ENCODE peak calls at places on chromosomes 6 and 20, in seven cellular contexts. One of them, this sample, is unnamed.

GRCh38 chr6:43740961-43741764 is 28.8 kb upstream of the VEGFA start:
- DNase-seq in transverse colon: no peak
- DNase-seq in GM23338: no peak
- DNase-seq in naive thymus-derived CD4-positive, alpha-beta T cell: no peak
- DNase-seq in CD8-positive, alpha-beta memory T cell: no peak
- DNase-seq in CD8-positive, alpha-beta T cell: no peak
- DNase-seq in body of pancreas: no peak
- DNase-seq in this sample: no peak

GRCh38 chr6:41428995-41429417 is 93.6 kb downstream of the NCR2 start:
- DNase-seq in transverse colon: peak
- DNase-seq in GM23338: peak
- DNase-seq in naive thymus-derived CD4-positive, alpha-beta T cell: no peak
- DNase-seq in CD8-positive, alpha-beta memory T cell: no peak
- DNase-seq in CD8-positive, alpha-beta T cell: no peak
- DNase-seq in body of pancreas: no peak
- DNase-seq in this sample: no peak

GRCh38 chr6:136599324-136600011 is 49.2 kb upstream of the MAP7 start:
- DNase-seq in transverse colon: no peak
- DNase-seq in GM23338: no peak
- DNase-seq in naive thymus-derived CD4-positive, alpha-beta T cell: no peak
- DNase-seq in CD8-positive, alpha-beta memory T cell: no peak
- DNase-seq in CD8-positive, alpha-beta T cell: no peak
- DNase-seq in body of pancreas: no peak
- DNase-seq in this sample: no peak

GRCh38 chr6:118787746-118788419 is 106.1 kb upstream of the ASF1A start:
- DNase-seq in transverse colon: no peak
- DNase-seq in GM23338: no peak
- DNase-seq in naive thymus-derived CD4-positive, alpha-beta T cell: no peak
- DNase-seq in CD8-positive, alpha-beta memory T cell: no peak
- DNase-seq in CD8-positive, alpha-beta T cell: no peak
- DNase-seq in body of pancreas: no peak
- DNase-seq in this sample: no peak

GRCh38 chr6:140590641-140591040 is 1216.2 kb upstream of the CITED2 start:
- DNase-seq in transverse colon: no peak
- DNase-seq in GM23338: no peak
- DNase-seq in naive thymus-derived CD4-positive, alpha-beta T cell: no peak
- DNase-seq in CD8-positive, alpha-beta memory T cell: no peak
- DNase-seq in CD8-positive, alpha-beta T cell: no peak
- DNase-seq in body of pancreas: no peak
- DNase-seq in this sample: no peak

GRCh38 chr6:16276991-16277981 is 38.9 kb downstream of the GMPR start:
- DNase-seq in transverse colon: peak
- DNase-seq in GM23338: peak
- DNase-seq in naive thymus-derived CD4-positive, alpha-beta T cell: no peak
- DNase-seq in CD8-positive, alpha-beta memory T cell: no peak
- DNase-seq in CD8-positive, alpha-beta T cell: no peak
- DNase-seq in body of pancreas: peak
- DNase-seq in this sample: no peak

GRCh38 chr20:8454137-8454712 is 322.2 kb downstream of the PLCB1 start:
- DNase-seq in transverse colon: no peak
- DNase-seq in GM23338: peak
- DNase-seq in naive thymus-derived CD4-positive, alpha-beta T cell: no peak
- DNase-seq in CD8-positive, alpha-beta memory T cell: no peak
- DNase-seq in CD8-positive, alpha-beta T cell: no peak
- DNase-seq in body of pancreas: no peak
- DNase-seq in this sample: no peak

GRCh38 chr6:56758553-56758952 is 115.9 kb upstream of the DST start:
- DNase-seq in transverse colon: no peak
- DNase-seq in GM23338: no peak
- DNase-seq in naive thymus-derived CD4-positive, alpha-beta T cell: no peak
- DNase-seq in CD8-positive, alpha-beta memory T cell: no peak
- DNase-seq in CD8-positive, alpha-beta T cell: no peak
- DNase-seq in body of pancreas: no peak
- DNase-seq in this sample: no peak

GRCh38 chr6:14882394-14883073 is 363.3 kb upstream of the JARID2 start:
- DNase-seq in transverse colon: no peak
- DNase-seq in GM23338: no peak
- DNase-seq in naive thymus-derived CD4-positive, alpha-beta T cell: no peak
- DNase-seq in CD8-positive, alpha-beta memory T cell: no peak
- DNase-seq in CD8-positive, alpha-beta T cell: no peak
- DNase-seq in body of pancreas: no peak
- DNase-seq in this sample: no peak

GRCh38 chr20:54103762-54104600 is 33.6 kb upstream of the BCAS1 start:
- DNase-seq in transverse colon: peak
- DNase-seq in GM23338: no peak
- DNase-seq in naive thymus-derived CD4-positive, alpha-beta T cell: no peak
- DNase-seq in CD8-positive, alpha-beta memory T cell: no peak
- DNase-seq in CD8-positive, alpha-beta T cell: no peak
- DNase-seq in body of pancreas: no peak
- DNase-seq in this sample: no peak

GRCh38 chr20:45346291-45346718 is 1.9 kb downstream of the SDC4 start:
- DNase-seq in transverse colon: no peak
- DNase-seq in GM23338: no peak
- DNase-seq in naive thymus-derived CD4-positive, alpha-beta T cell: no peak
- DNase-seq in CD8-positive, alpha-beta memory T cell: no peak
- DNase-seq in CD8-positive, alpha-beta T cell: no peak
- DNase-seq in body of pancreas: peak
- DNase-seq in this sample: no peak

GRCh38 chr6:151111670-151112069 is 128.1 kb upstream of the AKAP12 start:
- DNase-seq in transverse colon: no peak
- DNase-seq in GM23338: no peak
- DNase-seq in naive thymus-derived CD4-positive, alpha-beta T cell: no peak
- DNase-seq in CD8-positive, alpha-beta memory T cell: no peak
- DNase-seq in CD8-positive, alpha-beta T cell: no peak
- DNase-seq in body of pancreas: no peak
- DNase-seq in this sample: no peak

GRCh38 chr6:43021270-43022047 is at the start of gene RRP36:
- DNase-seq in transverse colon: peak
- DNase-seq in GM23338: peak
- DNase-seq in naive thymus-derived CD4-positive, alpha-beta T cell: peak
- DNase-seq in CD8-positive, alpha-beta memory T cell: peak
- DNase-seq in CD8-positive, alpha-beta T cell: peak
- DNase-seq in body of pancreas: peak
- DNase-seq in this sample: peak

GRCh38 chr6:137783640-137784198 is 83.3 kb upstream of the TNFAIP3 start:
- DNase-seq in transverse colon: no peak
- DNase-seq in GM23338: no peak
- DNase-seq in naive thymus-derived CD4-positive, alpha-beta T cell: no peak
- DNase-seq in CD8-positive, alpha-beta memory T cell: no peak
- DNase-seq in CD8-positive, alpha-beta T cell: no peak
- DNase-seq in body of pancreas: no peak
- DNase-seq in this sample: no peak

GRCh38 chr20:50982372-50982771 is 23.8 kb downstream of the MOCS3 start:
- DNase-seq in transverse colon: peak
- DNase-seq in GM23338: no peak
- DNase-seq in naive thymus-derived CD4-positive, alpha-beta T cell: no peak
- DNase-seq in CD8-positive, alpha-beta memory T cell: no peak
- DNase-seq in CD8-positive, alpha-beta T cell: no peak
- DNase-seq in body of pancreas: no peak
- DNase-seq in this sample: no peak

GRCh38 chr6:166988674-166989201 is 10.5 kb upstream of the CEP43 start:
- DNase-seq in transverse colon: no peak
- DNase-seq in GM23338: peak
- DNase-seq in naive thymus-derived CD4-positive, alpha-beta T cell: no peak
- DNase-seq in CD8-positive, alpha-beta memory T cell: no peak
- DNase-seq in CD8-positive, alpha-beta T cell: no peak
- DNase-seq in body of pancreas: no peak
- DNase-seq in this sample: no peak

GRCh38 chr6:95110767-95111166 is 466.6 kb upstream of the MANEA start:
- DNase-seq in transverse colon: no peak
- DNase-seq in GM23338: no peak
- DNase-seq in naive thymus-derived CD4-positive, alpha-beta T cell: no peak
- DNase-seq in CD8-positive, alpha-beta memory T cell: no peak
- DNase-seq in CD8-positive, alpha-beta T cell: no peak
- DNase-seq in body of pancreas: no peak
- DNase-seq in this sample: no peak

GRCh38 chr6:24052632-24053031 is 73.4 kb upstream of the NRSN1 start:
- DNase-seq in transverse colon: no peak
- DNase-seq in GM23338: no peak
- DNase-seq in naive thymus-derived CD4-positive, alpha-beta T cell: no peak
- DNase-seq in CD8-positive, alpha-beta memory T cell: no peak
- DNase-seq in CD8-positive, alpha-beta T cell: no peak
- DNase-seq in body of pancreas: no peak
- DNase-seq in this sample: no peak

GRCh38 chr20:25696384-25697131 is at the start of gene ZNF337:
- DNase-seq in transverse colon: peak
- DNase-seq in GM23338: peak
- DNase-seq in naive thymus-derived CD4-positive, alpha-beta T cell: peak
- DNase-seq in CD8-positive, alpha-beta memory T cell: peak
- DNase-seq in CD8-positive, alpha-beta T cell: peak
- DNase-seq in body of pancreas: peak
- DNase-seq in this sample: peak

GRCh38 chr20:63540417-63541186 is 3.4 kb upstream of the PTK6 start:
- DNase-seq in transverse colon: no peak
- DNase-seq in GM23338: no peak
- DNase-seq in naive thymus-derived CD4-positive, alpha-beta T cell: no peak
- DNase-seq in CD8-positive, alpha-beta memory T cell: no peak
- DNase-seq in CD8-positive, alpha-beta T cell: no peak
- DNase-seq in body of pancreas: no peak
- DNase-seq in this sample: peak

DNA sequence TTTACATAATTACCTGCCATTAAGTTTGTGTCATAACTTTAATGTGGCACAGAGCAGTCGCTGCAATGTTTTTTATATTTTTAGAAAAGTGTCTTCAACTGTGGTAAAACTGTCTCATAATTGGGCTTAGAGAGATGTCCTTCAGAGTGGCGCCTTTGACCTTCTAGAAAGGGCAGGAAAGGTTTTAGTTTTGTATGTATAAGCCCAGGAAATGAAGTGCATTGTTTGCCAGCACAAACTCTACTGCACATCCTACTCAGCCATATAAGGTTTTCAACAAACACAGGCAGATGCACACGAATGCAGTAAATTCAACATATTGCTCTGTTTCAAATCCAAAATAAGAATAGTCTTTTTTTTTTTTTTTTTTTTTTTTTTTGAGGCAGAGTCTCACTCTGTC is 201.4 kb downstream of the ALDH8A1 start:
- DNase-seq in transverse colon: no peak
- DNase-seq in GM23338: no peak
- DNase-seq in naive thymus-derived CD4-positive, alpha-beta T cell: no peak
- DNase-seq in CD8-positive, alpha-beta memory T cell: no peak
- DNase-seq in CD8-positive, alpha-beta T cell: no peak
- DNase-seq in body of pancreas: no peak
- DNase-seq in this sample: no peak
- H3K27ac ChIP-seq in transverse colon: no peak
- H3K27ac ChIP-seq in GM23338: no peak
- H3K27ac ChIP-seq in naive thymus-derived CD4-positive, alpha-beta T cell: no peak
- H3K27ac ChIP-seq in CD8-positive, alpha-beta memory T cell: no peak
- H3K27ac ChIP-seq in CD8-positive, alpha-beta T cell: no peak
- H3K27ac ChIP-seq in body of pancreas: no peak
- H3K27ac ChIP-seq in this sample: no peak

GRCh38 chr6:156969233-156969632 is 192.1 kb downstream of the ARID1B start:
- DNase-seq in transverse colon: no peak
- DNase-seq in GM23338: no peak
- DNase-seq in naive thymus-derived CD4-positive, alpha-beta T cell: no peak
- DNase-seq in CD8-positive, alpha-beta memory T cell: no peak
- DNase-seq in CD8-positive, alpha-beta T cell: no peak
- DNase-seq in body of pancreas: no peak
- DNase-seq in this sample: no peak
- H3K27ac ChIP-seq in transverse colon: no peak
- H3K27ac ChIP-seq in GM23338: no peak
- H3K27ac ChIP-seq in naive thymus-derived CD4-positive, alpha-beta T cell: no peak
- H3K27ac ChIP-seq in CD8-positive, alpha-beta memory T cell: no peak
- H3K27ac ChIP-seq in CD8-positive, alpha-beta T cell: no peak
- H3K27ac ChIP-seq in body of pancreas: no peak
- H3K27ac ChIP-seq in this sample: no peak

GRCh38 chr6:25442898-25443297 is 163.7 kb downstream of the CARMIL1 start:
- DNase-seq in transverse colon: no peak
- DNase-seq in GM23338: no peak
- DNase-seq in naive thymus-derived CD4-positive, alpha-beta T cell: no peak
- DNase-seq in CD8-positive, alpha-beta memory T cell: no peak
- DNase-seq in CD8-positive, alpha-beta T cell: no peak
- DNase-seq in body of pancreas: no peak
- DNase-seq in this sample: no peak
- H3K27ac ChIP-seq in transverse colon: no peak
- H3K27ac ChIP-seq in GM23338: no peak
- H3K27ac ChIP-seq in naive thymus-derived CD4-positive, alpha-beta T cell: no peak
- H3K27ac ChIP-seq in CD8-positive, alpha-beta memory T cell: no peak
- H3K27ac ChIP-seq in CD8-positive, alpha-beta T cell: no peak
- H3K27ac ChIP-seq in body of pancreas: no peak
- H3K27ac ChIP-seq in this sample: no peak

DNA sequence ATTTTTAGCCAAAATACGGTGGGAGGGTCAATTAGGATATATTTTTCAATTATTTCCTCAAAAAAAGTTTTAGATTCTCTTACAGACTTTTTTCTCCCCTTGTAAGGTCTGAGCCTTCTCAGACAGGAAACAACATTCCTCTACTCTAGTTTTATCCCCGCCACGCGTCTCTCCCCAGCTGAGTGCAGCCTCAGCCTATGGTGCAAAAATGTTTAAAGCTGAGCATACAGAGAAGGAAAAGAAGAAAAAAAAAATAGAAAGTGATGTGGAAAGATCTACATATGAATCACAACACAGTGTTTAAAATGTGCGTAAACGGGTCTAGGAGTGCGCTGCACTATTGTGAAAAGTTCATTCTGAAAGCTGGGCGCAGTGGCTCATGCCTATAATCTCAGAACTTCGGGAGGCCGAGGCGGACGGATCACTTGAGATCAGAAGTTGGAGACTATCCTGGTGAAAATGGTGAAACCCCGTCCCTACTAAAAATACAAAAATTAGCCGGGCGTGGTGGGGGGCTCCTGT is 159.0 kb downstream of the TRIM27 start:
- DNase-seq in transverse colon: no peak
- DNase-seq in GM23338: no peak
- DNase-seq in naive thymus-derived CD4-positive, alpha-beta T cell: no peak
- DNase-seq in CD8-positive, alpha-beta memory T cell: no peak
- DNase-seq in CD8-positive, alpha-beta T cell: no peak
- DNase-seq in body of pancreas: no peak
- DNase-seq in this sample: no peak
- H3K27ac ChIP-seq in transverse colon: no peak
- H3K27ac ChIP-seq in GM23338: no peak
- H3K27ac ChIP-seq in naive thymus-derived CD4-positive, alpha-beta T cell: no peak
- H3K27ac ChIP-seq in CD8-positive, alpha-beta memory T cell: no peak
- H3K27ac ChIP-seq in CD8-positive, alpha-beta T cell: no peak
- H3K27ac ChIP-seq in body of pancreas: no peak
- H3K27ac ChIP-seq in this sample: no peak

This sample was measured in caudate nucleus.